ENCODE peak calls at places on chromosome 6, in seven cellular contexts. One of them, this sample, is unnamed.

GRCh38 chr6:153160221-153160620 is 29.1 kb upstream of the RGS17 start:
- DNase-seq in PC-3: no peak
- DNase-seq in Karpas-422: no peak
- DNase-seq in endothelial cell of umbilical vein: no peak
- DNase-seq in mesendoderm: no peak
- DNase-seq in trophoblast cell: no peak
- DNase-seq in IMR-90: peak
- DNase-seq in this sample: no peak

GRCh38 chr6:87444362-87444761 is 28.4 kb upstream of the SLC35A1 start:
- DNase-seq in PC-3: no peak
- DNase-seq in Karpas-422: no peak
- DNase-seq in endothelial cell of umbilical vein: no peak
- DNase-seq in mesendoderm: peak
- DNase-seq in trophoblast cell: no peak
- DNase-seq in IMR-90: no peak
- DNase-seq in this sample: no peak

GRCh38 chr6:16200231-16200941 is 38.0 kb upstream of the GMPR start:
- DNase-seq in PC-3: no peak
- DNase-seq in Karpas-422: peak
- DNase-seq in endothelial cell of umbilical vein: no peak
- DNase-seq in mesendoderm: no peak
- DNase-seq in trophoblast cell: no peak
- DNase-seq in IMR-90: no peak
- DNase-seq in this sample: no peak

GRCh38 chr6:66128676-66129075 is 421.6 kb upstream of the EYS start:
- DNase-seq in PC-3: no peak
- DNase-seq in Karpas-422: no peak
- DNase-seq in endothelial cell of umbilical vein: no peak
- DNase-seq in mesendoderm: no peak
- DNase-seq in trophoblast cell: no peak
- DNase-seq in IMR-90: no peak
- DNase-seq in this sample: no peak

GRCh38 chr6:47512872-47513271 is 35.3 kb downstream of the CD2AP start:
- DNase-seq in PC-3: no peak
- DNase-seq in Karpas-422: no peak
- DNase-seq in endothelial cell of umbilical vein: no peak
- DNase-seq in mesendoderm: no peak
- DNase-seq in trophoblast cell: no peak
- DNase-seq in IMR-90: no peak
- DNase-seq in this sample: no peak

GRCh38 chr6:166910601-166911000 is 45.7 kb downstream of the RNASET2 start:
- DNase-seq in PC-3: peak
- DNase-seq in Karpas-422: no peak
- DNase-seq in endothelial cell of umbilical vein: no peak
- DNase-seq in mesendoderm: no peak
- DNase-seq in trophoblast cell: no peak
- DNase-seq in IMR-90: peak
- DNase-seq in this sample: no peak

GRCh38 chr6:13419422-13419821 is 68.0 kb downstream of the GFOD1 start:
- DNase-seq in PC-3: no peak
- DNase-seq in Karpas-422: no peak
- DNase-seq in endothelial cell of umbilical vein: no peak
- DNase-seq in mesendoderm: no peak
- DNase-seq in trophoblast cell: no peak
- DNase-seq in IMR-90: no peak
- DNase-seq in this sample: no peak

GRCh38 chr6:137968901-137969300 is 101.8 kb downstream of the TNFAIP3 start:
- DNase-seq in PC-3: no peak
- DNase-seq in Karpas-422: no peak
- DNase-seq in endothelial cell of umbilical vein: no peak
- DNase-seq in mesendoderm: peak
- DNase-seq in trophoblast cell: no peak
- DNase-seq in IMR-90: no peak
- DNase-seq in this sample: no peak

GRCh38 chr6:125949069-125949468 is 7.5 kb upstream of the HINT3 start:
- DNase-seq in PC-3: no peak
- DNase-seq in Karpas-422: no peak
- DNase-seq in endothelial cell of umbilical vein: no peak
- DNase-seq in mesendoderm: no peak
- DNase-seq in trophoblast cell: no peak
- DNase-seq in IMR-90: no peak
- DNase-seq in this sample: no peak

GRCh38 chr6:150302801-150303138 is 66.0 kb upstream of the IYD start:
- DNase-seq in PC-3: no peak
- DNase-seq in Karpas-422: no peak
- DNase-seq in endothelial cell of umbilical vein: no peak
- DNase-seq in mesendoderm: peak
- DNase-seq in trophoblast cell: no peak
- DNase-seq in IMR-90: no peak
- DNase-seq in this sample: no peak
- H3K27ac ChIP-seq in PC-3: no peak
- H3K27ac ChIP-seq in Karpas-422: no peak
- H3K27ac ChIP-seq in endothelial cell of umbilical vein: no peak
- H3K27ac ChIP-seq in mesendoderm: peak
- H3K27ac ChIP-seq in trophoblast cell: no peak
- H3K27ac ChIP-seq in IMR-90: no peak
- H3K27ac ChIP-seq in this sample: no peak

GRCh38 chr6:31178143-31179041 is 7.9 kb upstream of the POU5F1 start:
- DNase-seq in PC-3: no peak
- DNase-seq in Karpas-422: no peak
- DNase-seq in endothelial cell of umbilical vein: peak
- DNase-seq in mesendoderm: no peak
- DNase-seq in trophoblast cell: no peak
- DNase-seq in IMR-90: no peak
- DNase-seq in this sample: no peak
- H3K9ac ChIP-seq in PC-3: no peak
- H3K9ac ChIP-seq in Karpas-422: no peak
- H3K9ac ChIP-seq in endothelial cell of umbilical vein: no peak
- H3K9ac ChIP-seq in mesendoderm: no peak
- H3K9ac ChIP-seq in trophoblast cell: no peak
- H3K9ac ChIP-seq in IMR-90: no peak
- H3K9ac ChIP-seq in this sample: no peak

DNA sequence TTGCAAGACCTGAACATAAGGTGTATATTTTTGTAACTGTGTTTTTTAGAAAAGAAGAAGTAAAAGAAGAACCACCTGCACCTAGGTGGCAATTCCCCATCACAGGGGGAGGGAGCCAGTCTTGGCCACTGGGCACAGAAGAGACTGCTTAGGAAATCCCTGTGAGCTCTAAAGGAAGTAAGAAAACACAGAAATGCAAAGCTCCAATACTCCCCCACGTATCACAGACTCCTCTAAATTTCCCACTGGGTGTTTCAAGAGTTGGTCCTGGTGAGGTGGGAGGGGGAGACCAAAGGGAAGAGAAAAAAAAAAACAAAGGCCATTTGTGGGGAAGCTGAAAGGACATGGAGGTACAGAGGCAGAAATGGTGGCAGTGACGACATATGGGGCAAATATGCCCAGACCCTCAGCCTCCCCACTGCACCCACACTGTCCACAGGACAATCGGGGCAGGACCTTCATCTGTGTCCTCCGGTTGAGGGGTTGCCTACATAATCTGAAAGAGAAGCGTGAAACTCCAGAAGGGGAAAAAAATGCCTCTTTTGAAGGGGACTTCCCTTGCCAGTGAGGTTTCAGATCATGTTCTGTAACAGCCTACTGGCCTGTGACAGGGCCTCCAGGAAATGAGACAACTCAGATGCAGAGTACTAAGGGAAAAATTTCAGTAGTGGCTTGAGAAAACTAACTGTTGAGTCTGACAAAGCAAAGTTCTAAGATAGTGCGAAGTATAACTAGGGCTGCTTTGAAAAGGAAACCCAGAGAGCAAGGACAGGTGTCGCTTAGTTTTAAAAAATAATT is 226.2 kb upstream of the MARCKS start:
- DNase-seq in PC-3: peak
- DNase-seq in Karpas-422: no peak
- DNase-seq in endothelial cell of umbilical vein: peak
- DNase-seq in mesendoderm: no peak
- DNase-seq in trophoblast cell: no peak
- DNase-seq in IMR-90: peak
- DNase-seq in this sample: no peak
- H3K4me2 ChIP-seq in PC-3: peak
- H3K4me2 ChIP-seq in Karpas-422: no peak
- H3K4me2 ChIP-seq in endothelial cell of umbilical vein: peak
- H3K4me2 ChIP-seq in mesendoderm: no peak
- H3K4me2 ChIP-seq in trophoblast cell: no peak
- H3K4me2 ChIP-seq in IMR-90: no peak
- H3K4me2 ChIP-seq in this sample: no peak

GRCh38 chr6:41053056-41053455 is at the start of gene APOBEC2:
- DNase-seq in PC-3: no peak
- DNase-seq in Karpas-422: no peak
- DNase-seq in endothelial cell of umbilical vein: no peak
- DNase-seq in mesendoderm: no peak
- DNase-seq in trophoblast cell: no peak
- DNase-seq in IMR-90: no peak
- DNase-seq in this sample: no peak
- H3K27ac ChIP-seq in PC-3: no peak
- H3K27ac ChIP-seq in Karpas-422: no peak
- H3K27ac ChIP-seq in endothelial cell of umbilical vein: no peak
- H3K27ac ChIP-seq in mesendoderm: no peak
- H3K27ac ChIP-seq in trophoblast cell: no peak
- H3K27ac ChIP-seq in IMR-90: no peak
- H3K27ac ChIP-seq in this sample: peak

GRCh38 chr6:85479221-85479620 is 29.3 kb downstream of the NT5E start:
- DNase-seq in PC-3: no peak
- DNase-seq in Karpas-422: no peak
- DNase-seq in endothelial cell of umbilical vein: no peak
- DNase-seq in mesendoderm: no peak
- DNase-seq in trophoblast cell: peak
- DNase-seq in IMR-90: peak
- DNase-seq in this sample: no peak

GRCh38 chr6:85483861-85484260 is 34.0 kb downstream of the NT5E start:
- DNase-seq in PC-3: no peak
- DNase-seq in Karpas-422: no peak
- DNase-seq in endothelial cell of umbilical vein: no peak
- DNase-seq in mesendoderm: no peak
- DNase-seq in trophoblast cell: no peak
- DNase-seq in IMR-90: no peak
- DNase-seq in this sample: no peak

GRCh38 chr6:85484941-85485340 is 35.1 kb downstream of the NT5E start:
- DNase-seq in PC-3: no peak
- DNase-seq in Karpas-422: no peak
- DNase-seq in endothelial cell of umbilical vein: no peak
- DNase-seq in mesendoderm: no peak
- DNase-seq in trophoblast cell: peak
- DNase-seq in IMR-90: no peak
- DNase-seq in this sample: no peak

GRCh38 chr6:85483041-85483700 is 33.3 kb downstream of the NT5E start:
- DNase-seq in PC-3: peak
- DNase-seq in Karpas-422: peak
- DNase-seq in endothelial cell of umbilical vein: peak
- DNase-seq in mesendoderm: peak
- DNase-seq in trophoblast cell: peak
- DNase-seq in IMR-90: peak
- DNase-seq in this sample: peak

GRCh38 chr6:85482206-85483040 is 32.5 kb downstream of the NT5E start:
- DNase-seq in PC-3: no peak
- DNase-seq in Karpas-422: no peak
- DNase-seq in endothelial cell of umbilical vein: no peak
- DNase-seq in mesendoderm: no peak
- DNase-seq in trophoblast cell: no peak
- DNase-seq in IMR-90: no peak
- DNase-seq in this sample: no peak
- H3K9ac ChIP-seq in PC-3: no peak
- H3K9ac ChIP-seq in Karpas-422: no peak
- H3K9ac ChIP-seq in endothelial cell of umbilical vein: peak
- H3K9ac ChIP-seq in mesendoderm: no peak
- H3K9ac ChIP-seq in trophoblast cell: no peak
- H3K9ac ChIP-seq in IMR-90: no peak
- H3K9ac ChIP-seq in this sample: no peak

GRCh38 chr6:45428734-45429133 is 51.0 kb upstream of the SUPT3H start:
- DNase-seq in PC-3: no peak
- DNase-seq in Karpas-422: peak
- DNase-seq in endothelial cell of umbilical vein: no peak
- DNase-seq in mesendoderm: no peak
- DNase-seq in trophoblast cell: no peak
- DNase-seq in IMR-90: no peak
- DNase-seq in this sample: no peak
- H3K4me2 ChIP-seq in PC-3: no peak
- H3K4me2 ChIP-seq in Karpas-422: no peak
- H3K4me2 ChIP-seq in endothelial cell of umbilical vein: no peak
- H3K4me2 ChIP-seq in mesendoderm: no peak
- H3K4me2 ChIP-seq in trophoblast cell: no peak
- H3K4me2 ChIP-seq in IMR-90: no peak
- H3K4me2 ChIP-seq in this sample: peak

GRCh38 chr6:160428069-160428430 is 79.9 kb downstream of the SLC22A3 start:
- DNase-seq in PC-3: no peak
- DNase-seq in Karpas-422: no peak
- DNase-seq in endothelial cell of umbilical vein: no peak
- DNase-seq in mesendoderm: no peak
- DNase-seq in trophoblast cell: no peak
- DNase-seq in IMR-90: no peak
- DNase-seq in this sample: no peak

GRCh38 chr6:160428818-160429744 is 80.9 kb downstream of the SLC22A3 start:
- DNase-seq in PC-3: no peak
- DNase-seq in Karpas-422: no peak
- DNase-seq in endothelial cell of umbilical vein: no peak
- DNase-seq in mesendoderm: peak
- DNase-seq in trophoblast cell: no peak
- DNase-seq in IMR-90: no peak
- DNase-seq in this sample: no peak

GRCh38 chr6:160426146-160426545 is 78.0 kb downstream of the SLC22A3 start:
- DNase-seq in PC-3: no peak
- DNase-seq in Karpas-422: no peak
- DNase-seq in endothelial cell of umbilical vein: no peak
- DNase-seq in mesendoderm: no peak
- DNase-seq in trophoblast cell: no peak
- DNase-seq in IMR-90: no peak
- DNase-seq in this sample: no peak

GRCh38 chr6:160430203-160430602 is 82.0 kb downstream of the SLC22A3 start:
- DNase-seq in PC-3: no peak
- DNase-seq in Karpas-422: no peak
- DNase-seq in endothelial cell of umbilical vein: no peak
- DNase-seq in mesendoderm: no peak
- DNase-seq in trophoblast cell: no peak
- DNase-seq in IMR-90: no peak
- DNase-seq in this sample: no peak

GRCh38 chr6:160427312-160428068 is 79.3 kb downstream of the SLC22A3 start:
- DNase-seq in PC-3: peak
- DNase-seq in Karpas-422: no peak
- DNase-seq in endothelial cell of umbilical vein: no peak
- DNase-seq in mesendoderm: no peak
- DNase-seq in trophoblast cell: no peak
- DNase-seq in IMR-90: no peak
- DNase-seq in this sample: no peak
- H3K27ac ChIP-seq in PC-3: no peak
- H3K27ac ChIP-seq in Karpas-422: no peak
- H3K27ac ChIP-seq in endothelial cell of umbilical vein: no peak
- H3K27ac ChIP-seq in mesendoderm: no peak
- H3K27ac ChIP-seq in trophoblast cell: no peak
- H3K27ac ChIP-seq in IMR-90: no peak
- H3K27ac ChIP-seq in this sample: no peak